ENCODE peak calls at places on chromosomes 12 and 14, in ten cellular contexts. One of them, this sample, is unnamed. For H3K36me3, the result is how much of the 10 kb centered on the place peaks cover.

GRCh38 chr14:65478596-65478995 is 66.1 kb downstream of the FUT8 start:
- DNase-seq in SK-N-SH: no peak
- DNase-seq in brain microvascular endothelial cell: peak
- DNase-seq in gastrocnemius medialis: no peak
- DNase-seq in kidney: no peak
- DNase-seq in adrenal gland: no peak
- DNase-seq in breast epithelium: no peak
- DNase-seq in neural progenitor cell: peak
- DNase-seq in HepG2: no peak
- DNase-seq in bronchial epithelial cell: peak
- DNase-seq in this sample: no peak

GRCh38 chr12:28512876-28513275 is 322.6 kb downstream of the CCDC91 start:
- DNase-seq in gastrocnemius medialis: no peak
- DNase-seq in brain microvascular endothelial cell: no peak
- DNase-seq in bronchial epithelial cell: no peak
- DNase-seq in adrenal gland: no peak
- DNase-seq in kidney: no peak
- DNase-seq in neural progenitor cell: no peak
- DNase-seq in SK-N-SH: no peak
- DNase-seq in HepG2: no peak
- DNase-seq in breast epithelium: no peak
- DNase-seq in this sample: no peak

GRCh38 chr14:97443412-97443811 is 646.2 kb downstream of the VRK1 start:
- DNase-seq in bronchial epithelial cell: no peak
- DNase-seq in breast epithelium: no peak
- DNase-seq in adrenal gland: no peak
- DNase-seq in kidney: no peak
- DNase-seq in neural progenitor cell: no peak
- DNase-seq in SK-N-SH: no peak
- DNase-seq in HepG2: no peak
- DNase-seq in brain microvascular endothelial cell: no peak
- DNase-seq in gastrocnemius medialis: no peak
- DNase-seq in this sample: no peak

GRCh38 chr12:76111209-76111749 is 26.8 kb upstream of the NAP1L1 start:
- DNase-seq in kidney: no peak
- DNase-seq in breast epithelium: no peak
- DNase-seq in SK-N-SH: no peak
- DNase-seq in gastrocnemius medialis: no peak
- DNase-seq in neural progenitor cell: no peak
- DNase-seq in adrenal gland: no peak
- DNase-seq in HepG2: no peak
- DNase-seq in brain microvascular endothelial cell: no peak
- DNase-seq in bronchial epithelial cell: no peak
- DNase-seq in this sample: no peak

GRCh38 chr14:95255013-95255412 is 64.7 kb downstream of the CLMN start:
- DNase-seq in brain microvascular endothelial cell: no peak
- DNase-seq in breast epithelium: no peak
- DNase-seq in neural progenitor cell: peak
- DNase-seq in gastrocnemius medialis: no peak
- DNase-seq in HepG2: no peak
- DNase-seq in bronchial epithelial cell: no peak
- DNase-seq in kidney: no peak
- DNase-seq in SK-N-SH: no peak
- DNase-seq in adrenal gland: no peak
- DNase-seq in this sample: no peak

GRCh38 chr12:4505381-4505986 is 33.2 kb upstream of the RAD51AP1 start:
- DNase-seq in bronchial epithelial cell: peak
- DNase-seq in SK-N-SH: no peak
- DNase-seq in gastrocnemius medialis: no peak
- DNase-seq in kidney: no peak
- DNase-seq in neural progenitor cell: no peak
- DNase-seq in adrenal gland: no peak
- DNase-seq in brain microvascular endothelial cell: peak
- DNase-seq in breast epithelium: no peak
- DNase-seq in HepG2: no peak
- DNase-seq in this sample: peak

GRCh38 chr12:124617615-124618014 is 50.2 kb upstream of the NCOR2 start:
- DNase-seq in bronchial epithelial cell: no peak
- DNase-seq in adrenal gland: peak
- DNase-seq in breast epithelium: peak
- DNase-seq in kidney: no peak
- DNase-seq in gastrocnemius medialis: no peak
- DNase-seq in neural progenitor cell: peak
- DNase-seq in brain microvascular endothelial cell: no peak
- DNase-seq in SK-N-SH: peak
- DNase-seq in HepG2: no peak
- DNase-seq in this sample: no peak

GRCh38 chr12:21643758-21644157 is 13.9 kb downstream of the LDHB start:
- DNase-seq in kidney: no peak
- DNase-seq in neural progenitor cell: no peak
- DNase-seq in bronchial epithelial cell: no peak
- DNase-seq in brain microvascular endothelial cell: no peak
- DNase-seq in breast epithelium: no peak
- DNase-seq in HepG2: no peak
- DNase-seq in SK-N-SH: no peak
- DNase-seq in gastrocnemius medialis: no peak
- DNase-seq in adrenal gland: no peak
- DNase-seq in this sample: no peak

GRCh38 chr12:80230068-80230467 is 130.7 kb downstream of the OTOGL start:
- DNase-seq in bronchial epithelial cell: no peak
- DNase-seq in kidney: no peak
- DNase-seq in breast epithelium: no peak
- DNase-seq in SK-N-SH: no peak
- DNase-seq in gastrocnemius medialis: no peak
- DNase-seq in brain microvascular endothelial cell: peak
- DNase-seq in neural progenitor cell: peak
- DNase-seq in adrenal gland: no peak
- DNase-seq in HepG2: no peak
- DNase-seq in this sample: no peak

GRCh38 chr14:31336646-31337045 is 83.7 kb downstream of the HEATR5A start:
- DNase-seq in SK-N-SH: no peak
- DNase-seq in brain microvascular endothelial cell: peak
- DNase-seq in kidney: no peak
- DNase-seq in adrenal gland: no peak
- DNase-seq in HepG2: peak
- DNase-seq in neural progenitor cell: peak
- DNase-seq in bronchial epithelial cell: peak
- DNase-seq in gastrocnemius medialis: no peak
- DNase-seq in breast epithelium: no peak
- DNase-seq in this sample: no peak

GRCh38 chr14:75050852-75051555 is at the start of gene MLH3:
- DNase-seq in adrenal gland: peak
- DNase-seq in neural progenitor cell: peak
- DNase-seq in bronchial epithelial cell: peak
- DNase-seq in kidney: peak
- DNase-seq in gastrocnemius medialis: peak
- DNase-seq in breast epithelium: peak
- DNase-seq in HepG2: peak
- DNase-seq in SK-N-SH: peak
- DNase-seq in brain microvascular endothelial cell: peak
- DNase-seq in this sample: peak

GRCh38 chr12:119902084-119902509 is 25.0 kb upstream of the CIT start:
- DNase-seq in HepG2: peak
- DNase-seq in gastrocnemius medialis: no peak
- DNase-seq in breast epithelium: no peak
- DNase-seq in kidney: no peak
- DNase-seq in SK-N-SH: peak
- DNase-seq in neural progenitor cell: peak
- DNase-seq in brain microvascular endothelial cell: peak
- DNase-seq in adrenal gland: peak
- DNase-seq in bronchial epithelial cell: peak
- DNase-seq in this sample: peak

GRCh38 chr12:67650127-67650495 is 1.6 kb downstream of the DYRK2 start:
- DNase-seq in bronchial epithelial cell: no peak
- DNase-seq in kidney: peak
- DNase-seq in brain microvascular endothelial cell: no peak
- DNase-seq in neural progenitor cell: peak
- DNase-seq in HepG2: no peak
- DNase-seq in gastrocnemius medialis: peak
- DNase-seq in adrenal gland: peak
- DNase-seq in SK-N-SH: peak
- DNase-seq in breast epithelium: no peak
- DNase-seq in this sample: peak

GRCh38 chr12:58750484-58750883 is 169.8 kb downstream of the LRIG3 start:
- DNase-seq in brain microvascular endothelial cell: peak
- DNase-seq in bronchial epithelial cell: peak
- DNase-seq in kidney: no peak
- DNase-seq in neural progenitor cell: no peak
- DNase-seq in SK-N-SH: no peak
- DNase-seq in breast epithelium: no peak
- DNase-seq in adrenal gland: no peak
- DNase-seq in HepG2: no peak
- DNase-seq in gastrocnemius medialis: no peak
- DNase-seq in this sample: peak

DNA sequence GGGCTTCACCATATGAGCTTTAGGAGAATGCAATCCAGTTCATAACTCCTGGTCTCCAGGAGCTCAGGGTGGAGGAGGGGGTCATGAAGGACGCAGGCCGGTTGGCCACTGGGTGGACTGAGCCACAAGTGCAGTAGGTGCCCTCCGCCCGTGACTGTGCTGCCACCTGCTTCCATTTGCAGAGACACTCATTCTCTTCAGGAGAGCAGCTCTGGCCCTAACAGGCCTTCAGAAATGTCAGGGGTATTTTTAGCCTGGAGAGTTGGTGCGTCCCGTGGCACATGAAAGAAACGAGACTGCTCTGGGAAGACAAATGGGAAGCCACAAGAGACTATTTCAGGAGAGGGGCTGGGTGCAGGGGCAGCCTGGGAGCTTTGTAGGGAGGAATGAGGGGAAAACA is 74.6 kb upstream of the MYL2 start:
- DNase-seq in adrenal gland: no peak
- DNase-seq in breast epithelium: no peak
- DNase-seq in gastrocnemius medialis: peak
- DNase-seq in kidney: no peak
- DNase-seq in bronchial epithelial cell: no peak
- DNase-seq in HepG2: no peak
- DNase-seq in SK-N-SH: no peak
- DNase-seq in brain microvascular endothelial cell: no peak
- DNase-seq in neural progenitor cell: no peak
- DNase-seq in this sample: no peak
- H3K36me3 ChIP-seq in adrenal gland: under half
- H3K36me3 ChIP-seq in breast epithelium: under half
- H3K36me3 ChIP-seq in gastrocnemius medialis: under half
- H3K36me3 ChIP-seq in kidney: under half
- H3K36me3 ChIP-seq in bronchial epithelial cell: under half
- H3K36me3 ChIP-seq in HepG2: under half
- H3K36me3 ChIP-seq in SK-N-SH: under half
- H3K36me3 ChIP-seq in brain microvascular endothelial cell: under half
- H3K36me3 ChIP-seq in neural progenitor cell: under half
- H3K36me3 ChIP-seq in this sample: under half

GRCh38 chr12:56324196-56324595 is 8.4 kb upstream of the CNPY2 start:
- DNase-seq in HepG2: no peak
- DNase-seq in breast epithelium: no peak
- DNase-seq in kidney: no peak
- DNase-seq in adrenal gland: no peak
- DNase-seq in SK-N-SH: no peak
- DNase-seq in neural progenitor cell: no peak
- DNase-seq in bronchial epithelial cell: no peak
- DNase-seq in gastrocnemius medialis: no peak
- DNase-seq in brain microvascular endothelial cell: no peak
- DNase-seq in this sample: no peak
- H3K36me3 ChIP-seq in HepG2: under half
- H3K36me3 ChIP-seq in breast epithelium: under half
- H3K36me3 ChIP-seq in kidney: under half
- H3K36me3 ChIP-seq in adrenal gland: half or more
- H3K36me3 ChIP-seq in SK-N-SH: half or more
- H3K36me3 ChIP-seq in neural progenitor cell: under half
- H3K36me3 ChIP-seq in bronchial epithelial cell: under half
- H3K36me3 ChIP-seq in gastrocnemius medialis: half or more
- H3K36me3 ChIP-seq in brain microvascular endothelial cell: under half
- H3K36me3 ChIP-seq in this sample: under half

GRCh38 chr14:64123241-64123956 is 170.8 kb downstream of the ESR2 start:
- DNase-seq in breast epithelium: no peak
- DNase-seq in neural progenitor cell: no peak
- DNase-seq in brain microvascular endothelial cell: no peak
- DNase-seq in HepG2: no peak
- DNase-seq in kidney: no peak
- DNase-seq in bronchial epithelial cell: no peak
- DNase-seq in adrenal gland: no peak
- DNase-seq in SK-N-SH: no peak
- DNase-seq in gastrocnemius medialis: no peak
- DNase-seq in this sample: no peak

DNA sequence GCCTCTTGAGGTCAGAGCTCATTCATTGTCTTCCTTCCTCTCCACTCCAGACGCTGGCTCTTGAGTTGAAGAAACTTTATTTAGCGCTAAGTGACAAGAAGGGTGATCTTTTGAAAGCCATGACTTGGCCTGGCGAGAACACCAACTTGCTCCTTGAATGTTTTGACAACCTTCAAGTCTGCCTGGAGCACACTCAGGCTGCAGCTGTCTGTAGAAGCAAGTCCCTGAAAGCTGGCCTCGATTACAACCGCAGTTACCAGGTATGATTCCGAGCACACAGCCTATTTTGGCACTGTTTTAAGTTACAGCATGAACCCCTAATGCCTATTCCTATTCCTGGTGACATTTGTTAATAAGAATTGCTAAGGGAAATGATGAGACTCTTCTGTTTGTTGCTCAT is 167.6 kb downstream of the ESR2 start:
- DNase-seq in breast epithelium: no peak
- DNase-seq in SK-N-SH: no peak
- DNase-seq in kidney: no peak
- DNase-seq in bronchial epithelial cell: no peak
- DNase-seq in neural progenitor cell: no peak
- DNase-seq in gastrocnemius medialis: no peak
- DNase-seq in HepG2: no peak
- DNase-seq in adrenal gland: no peak
- DNase-seq in brain microvascular endothelial cell: no peak
- DNase-seq in this sample: no peak
- H3K36me3 ChIP-seq in breast epithelium: under half
- H3K36me3 ChIP-seq in SK-N-SH: under half
- H3K36me3 ChIP-seq in kidney: half or more
- H3K36me3 ChIP-seq in bronchial epithelial cell: under half
- H3K36me3 ChIP-seq in neural progenitor cell: under half
- H3K36me3 ChIP-seq in gastrocnemius medialis: half or more
- H3K36me3 ChIP-seq in HepG2: under half
- H3K36me3 ChIP-seq in adrenal gland: under half
- H3K36me3 ChIP-seq in brain microvascular endothelial cell: under half
- H3K36me3 ChIP-seq in this sample: under half

GRCh38 chr14:64405295-64405694 is 17.1 kb downstream of the MTHFD1 start:
- DNase-seq in SK-N-SH: no peak
- DNase-seq in neural progenitor cell: peak
- DNase-seq in bronchial epithelial cell: no peak
- DNase-seq in adrenal gland: no peak
- DNase-seq in brain microvascular endothelial cell: no peak
- DNase-seq in breast epithelium: no peak
- DNase-seq in gastrocnemius medialis: no peak
- DNase-seq in kidney: no peak
- DNase-seq in HepG2: no peak
- DNase-seq in this sample: no peak

GRCh38 chr14:64407329-64407728 is 19.2 kb downstream of the MTHFD1 start:
- DNase-seq in neural progenitor cell: no peak
- DNase-seq in brain microvascular endothelial cell: no peak
- DNase-seq in SK-N-SH: no peak
- DNase-seq in breast epithelium: no peak
- DNase-seq in kidney: no peak
- DNase-seq in adrenal gland: no peak
- DNase-seq in gastrocnemius medialis: no peak
- DNase-seq in bronchial epithelial cell: peak
- DNase-seq in HepG2: no peak
- DNase-seq in this sample: no peak

GRCh38 chr14:64400829-64401459 is 12.8 kb downstream of the MTHFD1 start:
- DNase-seq in HepG2: no peak
- DNase-seq in brain microvascular endothelial cell: no peak
- DNase-seq in gastrocnemius medialis: no peak
- DNase-seq in bronchial epithelial cell: no peak
- DNase-seq in breast epithelium: no peak
- DNase-seq in neural progenitor cell: no peak
- DNase-seq in SK-N-SH: no peak
- DNase-seq in adrenal gland: no peak
- DNase-seq in kidney: no peak
- DNase-seq in this sample: no peak

GRCh38 chr14:64401923-64402322 is 13.8 kb downstream of the MTHFD1 start:
- DNase-seq in neural progenitor cell: no peak
- DNase-seq in gastrocnemius medialis: no peak
- DNase-seq in SK-N-SH: no peak
- DNase-seq in adrenal gland: no peak
- DNase-seq in brain microvascular endothelial cell: no peak
- DNase-seq in HepG2: peak
- DNase-seq in bronchial epithelial cell: no peak
- DNase-seq in kidney: no peak
- DNase-seq in breast epithelium: no peak
- DNase-seq in this sample: no peak
- H3K36me3 ChIP-seq in neural progenitor cell: under half
- H3K36me3 ChIP-seq in gastrocnemius medialis: under half
- H3K36me3 ChIP-seq in SK-N-SH: under half
- H3K36me3 ChIP-seq in adrenal gland: under half
- H3K36me3 ChIP-seq in brain microvascular endothelial cell: under half
- H3K36me3 ChIP-seq in HepG2: under half
- H3K36me3 ChIP-seq in bronchial epithelial cell: under half
- H3K36me3 ChIP-seq in kidney: under half
- H3K36me3 ChIP-seq in breast epithelium: under half
- H3K36me3 ChIP-seq in this sample: under half

This sample was measured in fibroblast of lung.